ENCODE peak calls at places on chromosome 1, in seven cellular contexts. L is midbrain; Y is WTC11; K is ELR; O is stimulated activated naive CD8-positive, alpha-beta T cell treated with anti-CD3 and anti-CD28 coated beads, Interleukin-15, amount 100 ng/mL, for 72 hours; S is EL; V is NCI-H226. F is an unnamed sample.

GRCh38 chr1:154578058-154578418 is 10.5 kb downstream of the CHRNB2 start:
- DNase-seq in L (no peak), Y (no peak), K (no peak), O (no peak), S (no peak), V (no peak), F (no peak)

GRCh38 chr1:113809651-113810602 is 2.3 kb downstream of the RSBN1 start:
- DNase-seq in L (no peak), Y (no peak), K (peak; percentile 56), O (no peak), S (peak; percentile 63), V (no peak), F (no peak)

GRCh38 chr1:76871355-76871974 is 4.2 kb downstream of the ST6GALNAC5 start:
- DNase-seq in L (no peak), Y (no peak), K (no peak), O (no peak), S (no peak), V (no peak), F (no peak)

GRCh38 chr1:183648042-183648441 is 5.1 kb downstream of the APOBEC4 start:
- DNase-seq in L (no peak), Y (no peak), K (no peak), O (no peak), S (no peak), V (no peak), F (no peak)

GRCh38 chr1:238582816-238583215 is 692.1 kb upstream of the ZP4 start:
- DNase-seq in L (no peak), Y (no peak), K (no peak), O (no peak), S (no peak), V (no peak), F (no peak)

GRCh38 chr1:3433596-3434320 is 20.7 kb upstream of the ARHGEF16 start:
- DNase-seq in L (no peak), Y (no peak), K (no peak), O (no peak), S (no peak), V (no peak), F (no peak)

GRCh38 chr1:9128520-9129371 is at the start of gene GPR157:
- DNase-seq in L (peak; percentile 33), Y (peak; percentile 87), K (peak; percentile 87), O (peak; percentile 73), S (peak; percentile 84), V (peak; percentile 58), F (peak; percentile 89)

GRCh38 chr1:41041866-41042265 is 20.3 kb upstream of the SLFNL1 start:
- DNase-seq in L (no peak), Y (no peak), K (no peak), O (no peak), S (no peak), V (no peak), F (no peak)

GRCh38 chr1:8473892-8474300 is 156.0 kb downstream of the SLC45A1 start:
- DNase-seq in L (no peak), Y (no peak), K (no peak), O (no peak), S (no peak), V (no peak), F (no peak)

GRCh38 chr1:86394416-86394815 is 1.7 kb downstream of the ODF2L start:
- DNase-seq in L (no peak), Y (no peak), K (peak; percentile 62), O (no peak), S (peak; percentile 48), V (no peak), F (no peak)

GRCh38 chr1:230879781-230880180 is 11.5 kb upstream of the C1orf198 start:
- DNase-seq in L (no peak), Y (no peak), K (no peak), O (no peak), S (no peak), V (no peak), F (peak; percentile 24)

GRCh38 chr1:246004281-246004680 is 502.8 kb downstream of the SMYD3 start:
- DNase-seq in L (no peak), Y (no peak), K (no peak), O (no peak), S (no peak), V (no peak), F (no peak)

GRCh38 chr1:225847610-225848009 is 34.6 kb downstream of the TMEM63A start:
- DNase-seq in L (no peak), Y (no peak), K (no peak), O (no peak), S (no peak), V (no peak), F (no peak)

GRCh38 chr1:43329995-43330751 is 7.4 kb upstream of the MPL start:
- DNase-seq in L (no peak), Y (peak; percentile 31), K (peak; percentile 84), O (peak; percentile 30), S (peak; percentile 90), V (peak; percentile 97), F (no peak)

GRCh38 chr1:59747469-59748014 is 67.2 kb upstream of the HOOK1 start:
- DNase-seq in L (no peak), Y (no peak), K (no peak), O (no peak), S (no peak), V (no peak), F (no peak)

GRCh38 chr1:82161651-82162238 is 361.0 kb downstream of the ADGRL2 start:
- DNase-seq in L (no peak), Y (no peak), K (no peak), O (no peak), S (no peak), V (peak; percentile 6), F (peak; percentile 7)

GRCh38 chr1:59393211-59394180 is 96.6 kb downstream of the FGGY start:
- DNase-seq in L (peak; percentile 71), Y (no peak), K (no peak), O (no peak), S (no peak), V (peak; percentile 21), F (peak; percentile 30)

GRCh38 chr1:159879977-159880376 is 17.5 kb upstream of the VSIG8 start:
- DNase-seq in L (no peak), Y (no peak), K (peak; percentile 91), O (no peak), S (peak; percentile 84), V (peak; percentile 54), F (no peak)

GRCh38 chr1:43015269-43015668 is 56.6 kb upstream of the SLC2A1 start:
- DNase-seq in L (no peak), Y (no peak), K (no peak), O (no peak), S (no peak), V (no peak), F (no peak)

GRCh38 chr1:145981299-145981600 is 15.1 kb downstream of the TXNIP start:
- DNase-seq in L (no peak), Y (no peak), K (no peak), O (no peak), S (no peak), V (no peak), F (no peak)

GRCh38 chr1:154501423-154502065 is 475 bp upstream of the TDRD10 start:
- DNase-seq in L (no peak), Y (peak; percentile 59), K (no peak), O (peak; percentile 10), S (peak; percentile 8), V (no peak), F (peak; percentile 52)

GRCh38 chr1:227318852-227319607 is 738 bp upstream of the CDC42BPA start:
- DNase-seq in L (peak; percentile 68), Y (peak; percentile 63), K (peak; percentile 64), O (no peak), S (peak; percentile 63), V (no peak), F (peak; percentile 51)

GRCh38 chr1:212860713-212861581 is 2.9 kb downstream of the FLVCR1 start:
- DNase-seq in L (no peak), Y (no peak), K (peak; percentile 27), O (no peak), S (peak; percentile 33), V (no peak), F (no peak)

GRCh38 chr1:33379631-33380354 is 51.1 kb downstream of the PHC2 start:
- DNase-seq in L (no peak), Y (no peak), K (no peak), O (no peak), S (no peak), V (no peak), F (peak; percentile 30)

GRCh38 chr1:236083650-236084385 is 18.9 kb upstream of the NID1 start:
- DNase-seq in L (no peak), Y (no peak), K (peak; percentile 15), O (no peak), S (no peak), V (peak; percentile 69), F (no peak)

GRCh38 chr1:1827456-1827855 is 49.2 kb upstream of the NADK start:
- DNase-seq in L (no peak), Y (no peak), K (no peak), O (no peak), S (no peak), V (no peak), F (no peak)

GRCh38 chr1:21523297-21523813 is 14.1 kb downstream of the ALPL start:
- DNase-seq in L (no peak), Y (no peak), K (no peak), O (no peak), S (no peak), V (no peak), F (no peak)

GRCh38 chr1:185244015-185244747 is 72.9 kb downstream of the IVNS1ABP start:
- DNase-seq in L (no peak), Y (no peak), K (peak; percentile 92), O (peak; percentile 16), S (peak; percentile 81), V (peak; percentile 73), F (no peak)

GRCh38 chr1:51541313-51542050 is 22.4 kb upstream of the EPS15 start:
- DNase-seq in L (no peak), Y (no peak), K (peak; percentile 62), O (no peak), S (peak; percentile 58), V (no peak), F (no peak)